ENCODE peak calls at places on chromosome X, in eight cellular contexts. One of them, this sample, is unnamed. For H3K4me1 and H3K27me3, the result is how much of the 10 kb centered on the place peaks cover.

GRCh38 chrX:70174754-70175153 is 2.5 kb upstream of the DGAT2L6 start:
- DNase-seq in tibial nerve: no peak
- DNase-seq in neural progenitor cell: no peak
- DNase-seq in IMR-90: peak
- DNase-seq in GM23248: peak
- DNase-seq in PC-9: no peak
- DNase-seq in CD8-positive, alpha-beta T cell: no peak
- DNase-seq in mammary epithelial cell: no peak
- DNase-seq in this sample: no peak

GRCh38 chrX:25158635-25159034 is 142.9 kb upstream of the ARX start:
- DNase-seq in GM23248: peak
- DNase-seq in neural progenitor cell: no peak
- DNase-seq in mammary epithelial cell: peak
- DNase-seq in IMR-90: no peak
- DNase-seq in PC-9: no peak
- DNase-seq in CD8-positive, alpha-beta T cell: no peak
- DNase-seq in tibial nerve: no peak
- DNase-seq in this sample: no peak

GRCh38 chrX:9612146-9612505 is 147.3 kb downstream of the TBL1X start:
- DNase-seq in mammary epithelial cell: no peak
- DNase-seq in tibial nerve: no peak
- DNase-seq in neural progenitor cell: no peak
- DNase-seq in PC-9: no peak
- DNase-seq in CD8-positive, alpha-beta T cell: no peak
- DNase-seq in IMR-90: no peak
- DNase-seq in GM23248: no peak
- DNase-seq in this sample: no peak

GRCh38 chrX:150446151-150446550 is 83.0 kb downstream of the MAMLD1 start:
- DNase-seq in IMR-90: no peak
- DNase-seq in mammary epithelial cell: no peak
- DNase-seq in GM23248: no peak
- DNase-seq in tibial nerve: no peak
- DNase-seq in CD8-positive, alpha-beta T cell: no peak
- DNase-seq in PC-9: no peak
- DNase-seq in neural progenitor cell: peak
- DNase-seq in this sample: no peak

GRCh38 chrX:8988456-8988855 is 45.5 kb downstream of the FAM9B start:
- DNase-seq in IMR-90: peak
- DNase-seq in CD8-positive, alpha-beta T cell: no peak
- DNase-seq in GM23248: peak
- DNase-seq in mammary epithelial cell: peak
- DNase-seq in neural progenitor cell: peak
- DNase-seq in tibial nerve: no peak
- DNase-seq in PC-9: no peak
- DNase-seq in this sample: peak

GRCh38 chrX:21255207-21255606 is 119.0 kb upstream of the CNKSR2 start:
- DNase-seq in CD8-positive, alpha-beta T cell: no peak
- DNase-seq in GM23248: no peak
- DNase-seq in tibial nerve: no peak
- DNase-seq in neural progenitor cell: no peak
- DNase-seq in mammary epithelial cell: no peak
- DNase-seq in PC-9: no peak
- DNase-seq in IMR-90: no peak
- DNase-seq in this sample: no peak

GRCh38 chrX:124018031-124018430 is 56.5 kb downstream of the STAG2 start:
- DNase-seq in PC-9: no peak
- DNase-seq in CD8-positive, alpha-beta T cell: no peak
- DNase-seq in GM23248: peak
- DNase-seq in neural progenitor cell: no peak
- DNase-seq in IMR-90: peak
- DNase-seq in tibial nerve: no peak
- DNase-seq in mammary epithelial cell: no peak
- DNase-seq in this sample: no peak

GRCh38 chrX:16643160-16643559 is 6.8 kb upstream of the S100G start:
- DNase-seq in GM23248: peak
- DNase-seq in PC-9: peak
- DNase-seq in neural progenitor cell: no peak
- DNase-seq in IMR-90: peak
- DNase-seq in CD8-positive, alpha-beta T cell: no peak
- DNase-seq in tibial nerve: no peak
- DNase-seq in mammary epithelial cell: peak
- DNase-seq in this sample: no peak

GRCh38 chrX:7115557-7115956 is 32.0 kb upstream of the STS start:
- DNase-seq in mammary epithelial cell: no peak
- DNase-seq in GM23248: no peak
- DNase-seq in IMR-90: no peak
- DNase-seq in CD8-positive, alpha-beta T cell: no peak
- DNase-seq in tibial nerve: no peak
- DNase-seq in PC-9: no peak
- DNase-seq in neural progenitor cell: no peak
- DNase-seq in this sample: no peak

GRCh38 chrX:4622768-4623167 is 909.3 kb upstream of the PRKX start:
- DNase-seq in tibial nerve: no peak
- DNase-seq in neural progenitor cell: peak
- DNase-seq in PC-9: no peak
- DNase-seq in mammary epithelial cell: no peak
- DNase-seq in GM23248: no peak
- DNase-seq in CD8-positive, alpha-beta T cell: no peak
- DNase-seq in IMR-90: no peak
- DNase-seq in this sample: no peak

GRCh38 chrX:25650216-25650615 is 487.9 kb upstream of the MAGEB18 start:
- DNase-seq in mammary epithelial cell: peak
- DNase-seq in PC-9: no peak
- DNase-seq in tibial nerve: no peak
- DNase-seq in neural progenitor cell: no peak
- DNase-seq in CD8-positive, alpha-beta T cell: no peak
- DNase-seq in IMR-90: no peak
- DNase-seq in GM23248: no peak
- DNase-seq in this sample: no peak

GRCh38 chrX:17613979-17614572 is 123.2 kb upstream of the SCML1 start:
- DNase-seq in GM23248: no peak
- DNase-seq in mammary epithelial cell: peak
- DNase-seq in tibial nerve: no peak
- DNase-seq in CD8-positive, alpha-beta T cell: no peak
- DNase-seq in IMR-90: peak
- DNase-seq in neural progenitor cell: no peak
- DNase-seq in PC-9: peak
- DNase-seq in this sample: no peak

GRCh38 chrX:71068052-71068918 is at the start of gene SNX12:
- DNase-seq in CD8-positive, alpha-beta T cell: peak
- DNase-seq in PC-9: peak
- DNase-seq in tibial nerve: peak
- DNase-seq in mammary epithelial cell: peak
- DNase-seq in IMR-90: peak
- DNase-seq in neural progenitor cell: peak
- DNase-seq in GM23248: peak
- DNase-seq in this sample: peak

GRCh38 chrX:6852869-6853268 is 294.6 kb upstream of the STS start:
- DNase-seq in CD8-positive, alpha-beta T cell: no peak
- DNase-seq in GM23248: no peak
- DNase-seq in tibial nerve: no peak
- DNase-seq in neural progenitor cell: no peak
- DNase-seq in mammary epithelial cell: peak
- DNase-seq in IMR-90: no peak
- DNase-seq in PC-9: no peak
- DNase-seq in this sample: no peak

GRCh38 chrX:115448146-115448545 is 112.8 kb upstream of the PLS3 start:
- DNase-seq in CD8-positive, alpha-beta T cell: no peak
- DNase-seq in IMR-90: no peak
- DNase-seq in tibial nerve: no peak
- DNase-seq in GM23248: no peak
- DNase-seq in PC-9: no peak
- DNase-seq in mammary epithelial cell: no peak
- DNase-seq in neural progenitor cell: no peak
- DNase-seq in this sample: no peak

GRCh38 chrX:106950381-106950780 is 30.2 kb downstream of the CLDN2 start:
- DNase-seq in tibial nerve: no peak
- DNase-seq in IMR-90: no peak
- DNase-seq in CD8-positive, alpha-beta T cell: no peak
- DNase-seq in mammary epithelial cell: no peak
- DNase-seq in neural progenitor cell: no peak
- DNase-seq in GM23248: no peak
- DNase-seq in PC-9: no peak
- DNase-seq in this sample: no peak

GRCh38 chrX:106952988-106953387 is 32.8 kb downstream of the CLDN2 start:
- DNase-seq in PC-9: no peak
- DNase-seq in IMR-90: no peak
- DNase-seq in tibial nerve: no peak
- DNase-seq in mammary epithelial cell: no peak
- DNase-seq in CD8-positive, alpha-beta T cell: no peak
- DNase-seq in GM23248: peak
- DNase-seq in neural progenitor cell: no peak
- DNase-seq in this sample: no peak

GRCh38 chrX:106952089-106952488 is 31.9 kb downstream of the CLDN2 start:
- DNase-seq in tibial nerve: no peak
- DNase-seq in IMR-90: no peak
- DNase-seq in mammary epithelial cell: no peak
- DNase-seq in GM23248: no peak
- DNase-seq in neural progenitor cell: no peak
- DNase-seq in PC-9: no peak
- DNase-seq in CD8-positive, alpha-beta T cell: no peak
- DNase-seq in this sample: no peak

GRCh38 chrX:106949366-106949765 is 29.2 kb downstream of the CLDN2 start:
- DNase-seq in mammary epithelial cell: no peak
- DNase-seq in CD8-positive, alpha-beta T cell: no peak
- DNase-seq in neural progenitor cell: no peak
- DNase-seq in PC-9: no peak
- DNase-seq in GM23248: no peak
- DNase-seq in IMR-90: no peak
- DNase-seq in tibial nerve: no peak
- DNase-seq in this sample: no peak

GRCh38 chrX:106951230-106951629 is 31.0 kb downstream of the CLDN2 start:
- DNase-seq in neural progenitor cell: no peak
- DNase-seq in PC-9: no peak
- DNase-seq in tibial nerve: no peak
- DNase-seq in mammary epithelial cell: no peak
- DNase-seq in CD8-positive, alpha-beta T cell: no peak
- DNase-seq in IMR-90: no peak
- DNase-seq in GM23248: no peak
- DNase-seq in this sample: no peak
- H3K4me1 ChIP-seq in neural progenitor cell: under half
- H3K4me1 ChIP-seq in PC-9: under half
- H3K4me1 ChIP-seq in tibial nerve: under half
- H3K4me1 ChIP-seq in mammary epithelial cell: under half
- H3K4me1 ChIP-seq in CD8-positive, alpha-beta T cell: under half
- H3K4me1 ChIP-seq in IMR-90: under half
- H3K4me1 ChIP-seq in GM23248: under half
- H3K4me1 ChIP-seq in this sample: under half

DNA sequence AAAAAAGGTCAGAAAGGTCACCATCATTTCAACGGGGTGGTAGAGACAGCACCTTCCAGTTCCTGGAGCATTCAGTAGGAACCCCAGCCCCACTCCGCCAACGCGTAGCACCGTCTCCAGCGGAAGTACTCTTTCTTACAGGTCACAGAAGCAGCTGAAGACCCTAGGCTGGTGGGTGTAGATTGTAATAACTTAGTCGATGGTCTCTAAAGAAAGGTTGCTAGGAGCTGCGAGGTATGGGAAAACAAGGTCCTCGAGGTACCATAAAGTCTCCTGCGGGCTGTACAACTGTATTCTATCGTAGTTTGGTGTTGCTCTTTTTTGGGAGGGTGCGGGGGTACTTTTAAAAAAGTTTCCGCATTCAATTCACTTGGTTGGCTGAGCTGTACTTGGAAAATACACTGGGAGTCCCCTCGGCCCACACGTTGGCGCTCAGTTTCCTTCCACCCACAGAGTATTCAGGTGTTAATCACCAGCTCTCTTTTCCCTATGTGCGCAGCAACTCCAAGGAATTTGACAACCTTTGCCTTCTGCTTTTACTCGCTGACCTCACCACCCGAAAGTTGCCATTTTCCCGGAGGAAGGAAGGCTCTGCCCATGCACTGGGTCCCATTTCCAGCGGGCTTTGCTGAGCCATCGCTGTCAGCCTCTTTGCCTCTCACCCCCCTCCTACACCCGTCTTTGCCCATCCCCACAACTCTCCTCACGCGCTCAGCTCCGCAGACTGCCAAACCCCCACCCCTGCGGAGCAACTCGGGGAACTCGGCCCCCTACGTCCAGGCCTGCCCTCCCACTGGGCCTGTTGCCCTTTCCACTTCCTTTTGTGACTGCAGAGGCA is 4.8 kb upstream of the SOX3 start:
- DNase-seq in neural progenitor cell: peak
- DNase-seq in PC-9: no peak
- DNase-seq in tibial nerve: no peak
- DNase-seq in GM23248: no peak
- DNase-seq in CD8-positive, alpha-beta T cell: no peak
- DNase-seq in mammary epithelial cell: no peak
- DNase-seq in IMR-90: no peak
- DNase-seq in this sample: no peak
- H3K27me3 ChIP-seq in neural progenitor cell: half or more
- H3K27me3 ChIP-seq in PC-9: under half
- H3K27me3 ChIP-seq in tibial nerve: half or more
- H3K27me3 ChIP-seq in GM23248: under half
- H3K27me3 ChIP-seq in CD8-positive, alpha-beta T cell: under half
- H3K27me3 ChIP-seq in mammary epithelial cell: under half
- H3K27me3 ChIP-seq in IMR-90: half or more
- H3K27me3 ChIP-seq in this sample: half or more

DNA sequence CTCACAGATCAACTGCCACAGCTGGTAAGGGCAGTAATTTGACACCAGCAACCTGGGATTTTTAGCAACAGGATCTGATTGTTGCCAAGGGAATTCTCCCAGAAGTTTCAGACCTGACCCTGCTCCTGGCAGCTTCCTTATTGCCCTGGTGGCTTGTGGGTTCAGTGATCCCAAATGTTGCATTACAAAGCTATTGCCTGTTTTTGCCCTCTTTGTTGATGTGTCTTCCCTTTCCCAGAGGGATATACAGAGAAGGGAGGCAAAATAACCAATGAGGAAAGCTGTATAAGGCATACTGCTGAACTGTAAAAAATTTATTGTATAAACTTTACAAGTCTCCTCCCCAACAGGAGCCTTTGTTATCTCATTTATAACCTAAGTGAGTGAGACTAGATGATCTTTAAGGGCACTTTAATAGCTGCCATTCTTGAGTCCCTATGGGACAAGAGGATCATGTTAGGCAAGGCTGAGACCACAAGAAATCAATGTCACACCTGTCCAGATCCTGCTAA is 22.2 kb downstream of the VSIG4 start:
- DNase-seq in GM23248: no peak
- DNase-seq in mammary epithelial cell: no peak
- DNase-seq in IMR-90: no peak
- DNase-seq in tibial nerve: no peak
- DNase-seq in CD8-positive, alpha-beta T cell: no peak
- DNase-seq in neural progenitor cell: no peak
- DNase-seq in PC-9: peak
- DNase-seq in this sample: no peak
- H3K4me1 ChIP-seq in GM23248: under half
- H3K4me1 ChIP-seq in mammary epithelial cell: under half
- H3K4me1 ChIP-seq in IMR-90: under half
- H3K4me1 ChIP-seq in tibial nerve: under half
- H3K4me1 ChIP-seq in CD8-positive, alpha-beta T cell: half or more
- H3K4me1 ChIP-seq in neural progenitor cell: under half
- H3K4me1 ChIP-seq in PC-9: under half
- H3K4me1 ChIP-seq in this sample: under half

DNA sequence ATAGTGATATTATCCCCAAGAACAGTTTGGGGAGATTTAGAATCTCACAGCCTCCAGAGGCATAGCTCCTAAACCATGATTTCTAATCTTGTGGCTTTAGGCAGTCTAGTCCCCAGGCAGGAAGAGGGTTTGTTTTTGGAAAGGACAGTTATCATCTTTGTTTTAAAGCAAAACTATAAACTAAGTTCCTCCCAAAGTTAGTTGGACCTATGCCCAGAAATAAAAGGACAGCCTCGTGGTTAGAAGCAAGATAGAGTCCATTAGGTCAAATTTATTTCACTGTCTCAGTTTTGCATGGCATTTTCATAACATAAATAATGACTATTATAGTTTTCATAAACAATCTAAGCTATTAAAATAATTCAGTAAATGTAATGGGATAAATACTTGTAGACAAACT is 120.5 kb downstream of the MAGEC2 start:
- DNase-seq in IMR-90: no peak
- DNase-seq in PC-9: no peak
- DNase-seq in neural progenitor cell: no peak
- DNase-seq in GM23248: no peak
- DNase-seq in tibial nerve: no peak
- DNase-seq in mammary epithelial cell: no peak
- DNase-seq in CD8-positive, alpha-beta T cell: no peak
- DNase-seq in this sample: no peak
- H3K27me3 ChIP-seq in IMR-90: under half
- H3K27me3 ChIP-seq in PC-9: under half
- H3K27me3 ChIP-seq in neural progenitor cell: under half
- H3K27me3 ChIP-seq in GM23248: under half
- H3K27me3 ChIP-seq in tibial nerve: under half
- H3K27me3 ChIP-seq in mammary epithelial cell: under half
- H3K27me3 ChIP-seq in CD8-positive, alpha-beta T cell: under half
- H3K27me3 ChIP-seq in this sample: under half

This sample was measured in psoas muscle.